ENCODE peak calls at places on chromosomes 5 and 9, in five cellular contexts. L is activated CD8-positive, alpha-beta memory T cell treated with anti-CD3 and anti-CD28 coated beads for 48 hours; W is NCI-H345; R is naive thymus-derived CD4-positive, alpha-beta T cell; C is HCEC 1CT. K is an unnamed sample.

GRCh38 chr9:137265496-137266161 is 10.5 kb downstream of the NELFB start:
- DNase-seq in L (no peak), W (no peak), R (no peak), C (no peak), K (no peak)

GRCh38 chr5:178786859-178787499 is 56.5 kb upstream of the ZNF354A start:
- DNase-seq in L (no peak), W (no peak), R (no peak), C (peak; percentile 68), K (no peak)

GRCh38 chr5:136033244-136033643 is 4.5 kb downstream of the TGFBI start:
- DNase-seq in L (no peak), W (peak; percentile 83), R (no peak), C (no peak), K (no peak)

GRCh38 chr5:119453045-119453383 is 717 bp downstream of the HSD17B4 start:
- DNase-seq in L (no peak), W (no peak), R (no peak), C (peak; percentile 5), K (no peak)

GRCh38 chr9:33153666-33154065 is 13.5 kb downstream of the B4GALT1 start:
- DNase-seq in L (no peak), W (no peak), R (no peak), C (no peak), K (peak; percentile 50)

GRCh38 chr5:124512236-124512635 is 234.2 kb downstream of the ZNF608 start:
- DNase-seq in L (no peak), W (no peak), R (no peak), C (no peak), K (no peak)

GRCh38 chr5:144309265-144309664 is 138.6 kb downstream of the KCTD16 start:
- DNase-seq in L (no peak), W (no peak), R (no peak), C (no peak), K (no peak)

GRCh38 chr5:65127181-65127901 is 354.4 kb downstream of the ADAMTS6 start:
- DNase-seq in L (no peak), W (no peak), R (no peak), C (peak; percentile 83), K (no peak)

GRCh38 chr9:121863931-121864330 is 212.5 kb downstream of the DAB2IP start:
- DNase-seq in L (no peak), W (no peak), R (no peak), C (peak; percentile 18), K (no peak)

GRCh38 chr5:120806132-120806531 is 342.0 kb downstream of the PRR16 start:
- DNase-seq in L (no peak), W (no peak), R (no peak), C (peak; percentile 30), K (no peak)

K was measured in KBM-7.